ENCODE peak calls at places on chromosomes 4 and X, in seven cellular contexts. E is breast epithelium, Y is transverse colon, W is tibial artery, L is ascending aorta, Q is heart left ventricle, B is neural progenitor cell. K is an unnamed sample. For H3K4me1 and H3K27me3, the result is how much of the 10 kb centered on the place peaks cover.

GRCh38 chrX:112839856-112840255 is 775 bp downstream of the AMOT start:
- DNase-seq in E (no peak), Y (no peak), W (no peak), L (no peak), Q (no peak), B (peak), K (no peak)

GRCh38 chr4:7971881-7972500 is 32.3 kb upstream of the AFAP1 start:
- DNase-seq in E (no peak), Y (no peak), W (no peak), L (no peak), Q (no peak), B (no peak), K (no peak)

GRCh38 chrX:151789179-151789800 is 54.7 kb downstream of the CNGA2 start:
- DNase-seq in E (peak), Y (peak), W (peak), L (no peak), Q (peak), B (no peak), K (no peak)

GRCh38 chr4:138062929-138063328 is 179.2 kb downstream of the SLC7A11 start:
- DNase-seq in E (no peak), Y (no peak), W (no peak), L (no peak), Q (no peak), B (no peak), K (no peak)

GRCh38 chr4:147547314-147548056 is 66.6 kb downstream of the EDNRA start:
- DNase-seq in E (no peak), Y (no peak), W (no peak), L (no peak), Q (no peak), B (no peak), K (no peak)

GRCh38 chr4:70734168-70734954 is 12.6 kb downstream of the RUFY3 start:
- DNase-seq in E (no peak), Y (peak), W (no peak), L (no peak), Q (no peak), B (peak), K (no peak)

GRCh38 chrX:42106556-42106955 is 183.2 kb upstream of the CASK start:
- DNase-seq in E (no peak), Y (no peak), W (no peak), L (no peak), Q (no peak), B (no peak), K (no peak)

GRCh38 chr4:141255016-141255415 is 34.3 kb downstream of the ZNF330 start:
- DNase-seq in E (no peak), Y (no peak), W (no peak), L (no peak), Q (no peak), B (no peak), K (no peak)

GRCh38 chr4:65083076-65083475 is 587.2 kb downstream of the EPHA5 start:
- DNase-seq in E (no peak), Y (no peak), W (no peak), L (no peak), Q (no peak), B (peak), K (peak)

GRCh38 chr4:69881173-69881773 is 21.3 kb upstream of the SULT1E1 start:
- DNase-seq in E (no peak), Y (peak), W (no peak), L (no peak), Q (no peak), B (peak), K (peak)

GRCh38 chr4:33780952-33781655 is 2463.2 kb downstream of the ARAP2 start:
- DNase-seq in E (no peak), Y (no peak), W (no peak), L (no peak), Q (no peak), B (no peak), K (no peak)

GRCh38 chr4:113579360-113579759 is 182.2 kb downstream of the CAMK2D start:
- DNase-seq in E (no peak), Y (no peak), W (no peak), L (no peak), Q (no peak), B (no peak), K (no peak)
- H3K4me1 ChIP-seq in E (under half), Y (under half), W (under half), L (under half), Q (half or more), B (under half), K (under half)

GRCh38 chr4:30722092-30722915 is 2.1 kb downstream of the PCDH7 start:
- DNase-seq in E (no peak), Y (no peak), W (peak), L (no peak), Q (no peak), B (peak), K (no peak)

GRCh38 chr4:30720021-30720655 is at the start of gene PCDH7:
- DNase-seq in E (no peak), Y (peak), W (peak), L (no peak), Q (peak), B (no peak), K (no peak)

GRCh38 chr4:30720656-30721352 is 635 bp downstream of the PCDH7 start:
- DNase-seq in E (no peak), Y (peak), W (peak), L (no peak), Q (peak), B (peak), K (no peak)

GRCh38 chr4:30722916-30723270 is 2.7 kb downstream of the PCDH7 start:
- DNase-seq in E (no peak), Y (no peak), W (peak), L (no peak), Q (no peak), B (peak), K (no peak)

DNA sequence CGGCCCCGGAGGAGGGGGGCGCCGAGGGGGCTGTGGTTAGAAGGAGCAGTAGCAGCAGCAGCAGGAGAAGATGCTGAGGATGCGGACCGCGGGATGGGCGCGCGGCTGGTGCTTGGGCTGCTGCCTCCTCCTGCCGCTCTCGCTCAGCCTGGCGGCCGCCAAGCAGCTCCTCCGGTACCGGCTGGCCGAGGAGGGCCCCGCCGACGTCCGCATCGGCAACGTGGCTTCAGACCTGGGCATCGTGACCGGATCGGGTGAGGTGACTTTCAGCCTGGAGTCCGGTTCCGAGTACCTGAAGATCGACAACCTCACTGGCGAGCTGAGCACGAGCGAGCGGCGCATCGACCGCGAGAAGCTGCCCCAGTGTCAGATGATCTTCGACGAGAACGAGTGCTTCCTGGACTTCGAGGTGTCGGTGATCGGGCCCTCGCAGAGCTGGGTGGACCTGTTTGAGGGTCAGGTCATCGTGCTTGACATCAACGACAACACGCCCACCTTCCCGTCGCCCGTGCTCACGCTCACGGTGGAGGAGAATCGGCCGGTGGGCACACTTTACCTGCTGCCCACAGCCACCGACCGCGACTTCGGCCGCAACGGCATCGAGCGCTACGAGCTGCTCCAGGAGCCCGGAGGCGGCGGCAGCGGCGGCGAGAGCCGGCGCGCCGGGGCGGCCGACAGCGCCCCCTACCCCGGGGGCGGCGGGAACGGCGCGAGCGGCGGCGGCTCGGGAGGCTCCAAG is 1.4 kb downstream of the PCDH7 start:
- DNase-seq in E (no peak), Y (peak), W (peak), L (no peak), Q (peak), B (peak), K (no peak)
- H3K27me3 ChIP-seq in E (under half), Y (half or more), W (under half), L (under half), Q (half or more), B (under half), K (under half)

GRCh38 chr4:39569209-39569608 is 42.0 kb upstream of the UGDH start:
- DNase-seq in E (no peak), Y (no peak), W (no peak), L (no peak), Q (no peak), B (no peak), K (no peak)

GRCh38 chr4:39563448-39563847 is 36.2 kb upstream of the UGDH start:
- DNase-seq in E (no peak), Y (no peak), W (no peak), L (no peak), Q (no peak), B (no peak), K (no peak)

GRCh38 chr4:39565925-39566630 is 38.8 kb upstream of the UGDH start:
- DNase-seq in E (no peak), Y (no peak), W (no peak), L (no peak), Q (no peak), B (no peak), K (no peak)

GRCh38 chr4:39571504-39571903 is 44.3 kb upstream of the UGDH start:
- DNase-seq in E (no peak), Y (no peak), W (no peak), L (no peak), Q (no peak), B (no peak), K (no peak)

GRCh38 chr4:39568805-39569204 is 41.6 kb upstream of the UGDH start:
- DNase-seq in E (no peak), Y (no peak), W (no peak), L (no peak), Q (no peak), B (no peak), K (no peak)
- TF ChIP-seq CTCF in E (no peak), Y (no peak), W (no peak), L (no peak), Q (no peak), B (no peak), K (no peak)

DNA sequence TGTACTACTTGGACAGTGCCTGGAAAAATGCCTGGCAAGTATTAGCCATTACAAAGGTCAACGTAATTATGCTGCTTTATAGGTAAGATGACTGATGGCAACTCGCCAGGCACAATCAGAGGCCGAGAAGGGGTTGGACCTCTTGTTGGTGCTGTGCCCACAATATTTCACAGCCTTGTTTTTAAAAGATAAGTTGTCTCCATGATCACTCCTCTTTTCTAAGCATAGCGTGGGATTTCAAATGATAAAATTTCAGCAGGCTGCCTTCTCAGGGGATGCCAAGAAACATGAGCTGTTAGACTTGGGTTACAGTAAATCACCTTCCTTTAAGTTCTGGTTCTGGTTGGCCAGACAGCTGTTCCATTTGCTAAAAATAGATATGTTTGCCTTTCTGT is 26.9 kb downstream of the HOPX start:
- DNase-seq in E (no peak), Y (peak), W (no peak), L (no peak), Q (no peak), B (no peak), K (no peak)
- H3K4me1 ChIP-seq in E (under half), Y (under half), W (under half), L (under half), Q (under half), B (under half), K (under half)

GRCh38 chrX:140503230-140503585 is 1.7 kb downstream of the SOX3 start:
- DNase-seq in E (no peak), Y (no peak), W (no peak), L (no peak), Q (no peak), B (peak), K (no peak)

GRCh38 chrX:140502491-140503229 is 2.2 kb downstream of the SOX3 start:
- DNase-seq in E (no peak), Y (no peak), W (no peak), L (no peak), Q (no peak), B (peak), K (no peak)

GRCh38 chrX:140501940-140502468 is 2.9 kb downstream of the SOX3 start:
- DNase-seq in E (no peak), Y (no peak), W (no peak), L (no peak), Q (no peak), B (peak), K (no peak)

GRCh38 chrX:140504371-140505324 is at the start of gene SOX3:
- DNase-seq in E (no peak), Y (no peak), W (no peak), L (no peak), Q (no peak), B (peak), K (no peak)

GRCh38 chrX:140503714-140504351 is 1.0 kb downstream of the SOX3 start:
- DNase-seq in E (no peak), Y (no peak), W (no peak), L (no peak), Q (peak), B (peak), K (no peak)
- H3K27me3 ChIP-seq in E (under half), Y (half or more), W (half or more), L (under half), Q (half or more), B (under half), K (under half)

K was measured in lung.